ENCODE peak calls at places on chromosomes 1 and 21, in nine cellular contexts. A, E, C, B, O, W, K, S and M are unnamed samples.

GRCh38 chr1:64223329-64224151 is 20.1 kb downstream of the UBE2U start:
- DNase-seq in A (no peak), E (peak), C (no peak), B (no peak), O (no peak), W (no peak), K (peak), S (peak), M (no peak)

GRCh38 chr1:85975770-85976386 is 180.7 kb downstream of the COL24A1 start:
- DNase-seq in A (no peak), E (no peak), C (no peak), B (no peak), O (no peak), W (no peak), K (no peak), S (no peak), M (no peak)

GRCh38 chr1:49363628-49364027 is 586.9 kb upstream of the BEND5 start:
- DNase-seq in A (no peak), E (no peak), C (no peak), B (no peak), O (no peak), W (no peak), K (no peak), S (no peak), M (no peak)

GRCh38 chr1:157115851-157116734 is 16.5 kb upstream of the ETV3L start:
- DNase-seq in A (no peak), E (no peak), C (no peak), B (no peak), O (no peak), W (no peak), K (no peak), S (no peak), M (no peak)

GRCh38 chr1:64199154-64199553 is 4.3 kb upstream of the UBE2U start:
- DNase-seq in A (no peak), E (no peak), C (peak), B (no peak), O (no peak), W (no peak), K (peak), S (no peak), M (peak)

GRCh38 chr1:168304865-168305264 is 24.2 kb downstream of the TBX19 start:
- DNase-seq in A (no peak), E (no peak), C (no peak), B (no peak), O (no peak), W (no peak), K (no peak), S (no peak), M (no peak)

GRCh38 chr21:42025392-42026071 is 15.4 kb upstream of the ZBTB21 start:
- DNase-seq in A (no peak), E (no peak), C (no peak), B (no peak), O (no peak), W (no peak), K (no peak), S (peak), M (no peak)

GRCh38 chr1:58011978-58012377 is 534.5 kb downstream of the OMA1 start:
- DNase-seq in A (no peak), E (no peak), C (no peak), B (no peak), O (no peak), W (no peak), K (peak), S (no peak), M (no peak)

GRCh38 chr1:46274224-46275029 is 26.9 kb downstream of the RAD54L start:
- DNase-seq in A (no peak), E (no peak), C (no peak), B (no peak), O (no peak), W (no peak), K (no peak), S (no peak), M (no peak)